ENCODE peak calls at places on chromosomes 16 and 17, in seven cellular contexts. H, A, T, S, K, X and V are unnamed samples.

GRCh38 chr16:68367891-68368601 is 57.2 kb downstream of the PRMT7 start:
- DNase-seq in S (no peak), T (no peak), A (no peak), K (no peak), H (no peak), X (no peak), V (no peak)

GRCh38 chr16:5619314-5619713 is 521.7 kb upstream of the EEF2KMT start:
- DNase-seq in S (no peak), H (no peak), X (no peak), K (no peak), A (no peak), T (no peak), V (no peak)

GRCh38 chr16:50841081-50841886 is 99.4 kb downstream of the CYLD start:
- DNase-seq in T (peak), H (no peak), A (no peak), S (no peak), K (no peak), X (no peak), V (no peak)

GRCh38 chr16:17345043-17345442 is 125.7 kb downstream of the XYLT1 start:
- DNase-seq in H (no peak), K (no peak), A (no peak), S (peak), T (no peak), X (no peak), V (no peak)

GRCh38 chr16:63776437-63776836 is 1345.4 kb downstream of the CDH11 start:
- DNase-seq in A (no peak), T (no peak), K (no peak), X (no peak), H (no peak), S (no peak), V (no peak)

GRCh38 chr16:30374538-30374937 is at the start of gene MYL11:
- DNase-seq in T (no peak), H (no peak), X (no peak), A (no peak), K (no peak), S (no peak), V (no peak)

GRCh38 chr16:14244344-14245010 is 173.4 kb downstream of the MRTFB start:
- DNase-seq in S (no peak), X (no peak), T (no peak), K (no peak), A (no peak), H (no peak), V (no peak)

GRCh38 chr17:78252111-78252634 is 20.7 kb downstream of the TMEM235 start:
- DNase-seq in X (no peak), A (no peak), T (no peak), H (no peak), K (peak), S (no peak), V (no peak)

GRCh38 chr17:30256756-30257506 is 21.4 kb upstream of the SLC6A4 start:
- DNase-seq in X (no peak), K (no peak), T (no peak), H (no peak), A (no peak), S (peak), V (no peak)

GRCh38 chr17:68011199-68011665 is 15.0 kb upstream of the C17orf58 start:
- DNase-seq in S (peak), X (peak), A (peak), T (peak), H (peak), K (peak), V (no peak)

GRCh38 chr16:54957403-54957802 is 26.7 kb downstream of the IRX5 start:
- DNase-seq in X (peak), H (peak), S (peak), K (no peak), T (no peak), A (peak), V (no peak)

GRCh38 chr16:86669937-86670772 is 91.8 kb downstream of the FOXL1 start:
- DNase-seq in A (no peak), H (no peak), K (no peak), T (no peak), X (no peak), S (peak), V (no peak)

GRCh38 chr16:1980026-1980769 is 1.1 kb downstream of the NOXO1 start:
- DNase-seq in T (no peak), X (no peak), S (no peak), K (no peak), A (no peak), H (no peak), V (no peak)

GRCh38 chr17:31733326-31733725 is 125.7 kb downstream of the COPRS start:
- DNase-seq in A (no peak), T (no peak), K (no peak), H (no peak), X (no peak), S (no peak), V (no peak)

GRCh38 chr16:87564524-87564778 is 37.9 kb upstream of the JPH3 start:
- DNase-seq in X (no peak), H (no peak), A (no peak), S (no peak), K (no peak), T (no peak), V (no peak)

GRCh38 chr17:44105483-44105882 is 18.0 kb downstream of the HDAC5 start:
- DNase-seq in A (no peak), X (no peak), S (no peak), T (no peak), H (no peak), K (no peak), V (no peak)

GRCh38 chr17:58531661-58532554 is 17.5 kb upstream of the MTMR4 start:
- DNase-seq in S (peak), H (peak), K (peak), T (peak), X (no peak), A (no peak), V (peak)

GRCh38 chr17:7852919-7853692 is 1.8 kb upstream of the TMEM88 start:
- DNase-seq in A (no peak), H (no peak), X (no peak), S (no peak), K (no peak), T (no peak), V (no peak)

GRCh38 chr16:15466886-15467781 is 32.7 kb downstream of the BMERB1 start:
- DNase-seq in S (peak), K (no peak), H (no peak), A (peak), T (no peak), X (peak), V (no peak)

GRCh38 chr17:3828151-3828851 is 17.7 kb downstream of the NCBP3 start:
- DNase-seq in T (no peak), K (no peak), S (peak), A (no peak), H (no peak), X (peak), V (no peak)

GRCh38 chr16:73473713-73474112 is 425.8 kb upstream of the ZFHX3 start:
- DNase-seq in X (no peak), T (no peak), A (no peak), S (no peak), H (no peak), K (no peak), V (no peak)

GRCh38 chr16:14013145-14013570 is 58.0 kb upstream of the MRTFB start:
- DNase-seq in H (no peak), T (no peak), K (no peak), S (no peak), X (no peak), A (no peak), V (no peak)

GRCh38 chr17:73396429-73397277 is 84.9 kb upstream of the CDC42EP4 start:
- DNase-seq in H (no peak), K (no peak), X (peak), A (no peak), S (peak), T (no peak), V (no peak)

GRCh38 chr17:82674656-82675475 is 23.6 kb downstream of the RAB40B start:
- DNase-seq in S (no peak), X (no peak), A (no peak), K (no peak), T (no peak), H (no peak), V (no peak)

GRCh38 chr16:87526238-87526947 is 33.6 kb upstream of the ZCCHC14 start:
- DNase-seq in X (no peak), S (no peak), H (no peak), A (no peak), T (no peak), K (no peak), V (no peak)

GRCh38 chr16:89784409-89784808 is 32.0 kb downstream of the FANCA start:
- DNase-seq in T (no peak), S (no peak), A (no peak), K (no peak), H (no peak), X (no peak), V (no peak)

GRCh38 chr17:72671034-72671433 is 421.5 kb downstream of the SLC39A11 start:
- DNase-seq in S (no peak), K (no peak), X (no peak), H (no peak), T (no peak), A (peak), V (no peak)

GRCh38 chr17:81423698-81424071 is 28.4 kb downstream of the BAHCC1 start:
- DNase-seq in S (no peak), T (no peak), H (no peak), X (no peak), A (no peak), K (no peak), V (no peak)

GRCh38 chr16:56075732-56076131 is 115.6 kb upstream of the GNAO1 start:
- DNase-seq in T (no peak), H (no peak), S (no peak), A (no peak), K (no peak), X (no peak), V (no peak)

GRCh38 chr16:50812876-50813466 is 71.1 kb downstream of the CYLD start:
- DNase-seq in K (no peak), H (no peak), S (no peak), X (no peak), A (no peak), T (no peak), V (no peak)

GRCh38 chr16:6937641-6938040 is 395.0 kb upstream of the RBFOX1 start:
- DNase-seq in A (no peak), S (no peak), H (no peak), T (no peak), K (no peak), X (no peak), V (no peak)

GRCh38 chr17:75602644-75603043 is 15.0 kb downstream of the MYO15B start:
- DNase-seq in H (no peak), T (no peak), S (no peak), A (no peak), X (no peak), K (no peak), V (no peak)

GRCh38 chr16:396199-396598 is 800 bp upstream of the NME4 start:
- DNase-seq in T (no peak), K (no peak), H (no peak), X (no peak), S (no peak), A (no peak), V (no peak)

GRCh38 chr17:63369233-63369632 is 76.9 kb downstream of the CYB561 start:
- DNase-seq in T (no peak), A (no peak), S (peak), H (no peak), X (no peak), K (no peak), V (no peak)

GRCh38 chr17:81043725-81044427 is 8.9 kb downstream of the BAIAP2 start:
- DNase-seq in K (no peak), H (peak), A (no peak), X (no peak), T (no peak), S (peak), V (peak)

GRCh38 chr17:79676796-79677195 is 53.9 kb upstream of the ENPP7 start:
- DNase-seq in K (no peak), H (no peak), A (no peak), S (no peak), X (no peak), T (no peak), V (no peak)

GRCh38 chr16:55136356-55136755 is 187.6 kb upstream of the IRX6 start:
- DNase-seq in S (no peak), H (no peak), T (no peak), X (no peak), K (no peak), A (no peak), V (no peak)

GRCh38 chr17:81499601-81499970 is 13.0 kb downstream of the ACTG1 start:
- DNase-seq in K (no peak), T (no peak), S (no peak), X (no peak), H (no peak), A (no peak), V (no peak)